ENCODE peak calls at places on chromosomes 4 and X, in ten cellular contexts. X is HEK293T, Z is AG20443, T is naive B cell, S is kidney glomerular epithelial cell, I is hypothalamus, J is cardiac septum, E is B cell, A is NCI-H2081, W is GM06990. C is an unnamed sample.

GRCh38 chr4:52369649-52370048 is 289.5 kb downstream of the USP46 start:
- DNase-seq in X (no peak), Z (no peak), T (no peak), S (no peak), I (no peak), J (no peak), E (no peak), A (no peak), W (no peak), C (no peak)

GRCh38 chr4:105166066-105166465 is 19.4 kb downstream of the TET2 start:
- DNase-seq in X (no peak), Z (no peak), T (no peak), S (no peak), I (no peak), J (no peak), E (no peak), A (no peak), W (no peak), C (no peak)

GRCh38 chrX:151396042-151396826 is 772 bp upstream of the VMA21 start:
- DNase-seq in X (no peak), Z (peak; percentile 42), T (no peak), S (peak; percentile 51), I (peak; percentile 75), J (no peak), E (peak; percentile 51), A (peak; percentile 65), W (peak; percentile 11), C (peak; percentile 91)

GRCh38 chrX:88613338-88613737 is 133.7 kb upstream of the CPXCR1 start:
- DNase-seq in X (peak; percentile 7), Z (no peak), T (no peak), S (peak; percentile 7), I (peak; percentile 36), J (no peak), E (no peak), A (peak; percentile 36), W (no peak), C (no peak)

GRCh38 chr4:22502895-22503814 is 12.7 kb downstream of the ADGRA3 start:
- DNase-seq in X (no peak), Z (no peak), T (no peak), S (peak; percentile 77), I (no peak), J (no peak), E (no peak), A (no peak), W (no peak), C (no peak)

GRCh38 chrX:50430917-50431316 is 39.7 kb downstream of the DGKK start:
- DNase-seq in X (no peak), Z (no peak), T (no peak), S (no peak), I (no peak), J (no peak), E (no peak), A (no peak), W (no peak), C (no peak)

GRCh38 chr4:87785858-87786509 is 13.4 kb upstream of the IBSP start:
- DNase-seq in X (no peak), Z (no peak), T (no peak), S (no peak), I (no peak), J (no peak), E (no peak), A (no peak), W (no peak), C (no peak)

GRCh38 chr4:35604252-35604651 is 640.1 kb downstream of the ARAP2 start:
- DNase-seq in X (no peak), Z (no peak), T (no peak), S (no peak), I (no peak), J (no peak), E (no peak), A (no peak), W (no peak), C (no peak)

GRCh38 chr4:165326831-165327210 is 648 bp upstream of the MSMO1 start:
- DNase-seq in X (peak; percentile 38), Z (peak; percentile 38), T (no peak), S (peak; percentile 73), I (no peak), J (no peak), E (peak; percentile 54), A (no peak), W (no peak), C (peak; percentile 42)

GRCh38 chr4:173494013-173494970 is 35.7 kb downstream of the HAND2 start:
- DNase-seq in X (peak; percentile 74), Z (peak; percentile 67), T (no peak), S (peak; percentile 62), I (peak; percentile 44), J (no peak), E (peak; percentile 60), A (peak; percentile 70), W (peak; percentile 38), C (peak; percentile 81)

GRCh38 chr4:122285285-122285684 is 93.5 kb upstream of the ADAD1 start:
- DNase-seq in X (no peak), Z (peak; percentile 13), T (no peak), S (no peak), I (no peak), J (no peak), E (no peak), A (no peak), W (no peak), C (peak; percentile 55)

GRCh38 chrX:87621697-87622096 is 104.1 kb downstream of the KLHL4 start:
- DNase-seq in X (no peak), Z (no peak), T (no peak), S (no peak), I (peak; percentile 0), J (no peak), E (no peak), A (no peak), W (no peak), C (peak; percentile 68)

GRCh38 chr4:125357675-125358074 is 42.9 kb downstream of the FAT4 start:
- DNase-seq in X (no peak), Z (no peak), T (no peak), S (no peak), I (no peak), J (no peak), E (no peak), A (no peak), W (no peak), C (no peak)

GRCh38 chr4:6991771-6992557 is 51.2 kb upstream of the TADA2B start:
- DNase-seq in X (no peak), Z (peak; percentile 76), T (peak; percentile 9), S (peak; percentile 93), I (peak; percentile 39), J (no peak), E (no peak), A (no peak), W (no peak), C (peak; percentile 80)

GRCh38 chr4:93203708-93204107 is 624.8 kb upstream of the ATOH1 start:
- DNase-seq in X (peak; percentile 6), Z (no peak), T (no peak), S (no peak), I (no peak), J (no peak), E (no peak), A (no peak), W (no peak), C (no peak)

GRCh38 chrX:138708268-138708667 is 3.2 kb downstream of the FGF13 start:
- DNase-seq in X (no peak), Z (no peak), T (no peak), S (no peak), I (no peak), J (no peak), E (no peak), A (no peak), W (no peak), C (no peak)

GRCh38 chr4:123379392-123379791 is 17.2 kb upstream of the SPRY1 start:
- DNase-seq in X (no peak), Z (no peak), T (no peak), S (no peak), I (no peak), J (no peak), E (no peak), A (no peak), W (no peak), C (no peak)

C was measured in myocyte.